ENCODE peak calls at places on chromosome 22, in six cellular contexts. C is HCT116, E is K562, K is H1, F is HepG2, Y is GM12878. B is an unnamed sample.

GRCh38 chr22:35961480-35961902 is 67.1 kb downstream of the RBFOX2 start:
- DNase-seq in C (no peak), E (no peak), K (peak; percentile 59), F (no peak), Y (no peak), B (peak; percentile 85)

GRCh38 chr22:40572976-40573375 is 63.5 kb downstream of the MRTFA start:
- DNase-seq in C (no peak), E (no peak), K (no peak), F (no peak), Y (no peak), B (no peak)

GRCh38 chr22:41479671-41480396 is 10.9 kb downstream of the ACO2 start:
- DNase-seq in C (no peak), E (no peak), K (peak; percentile 61), F (no peak), Y (no peak), B (no peak)

GRCh38 chr22:27795053-27795452 is 6.5 kb downstream of the MN1 start:
- DNase-seq in C (no peak), E (no peak), K (no peak), F (no peak), Y (no peak), B (no peak)

GRCh38 chr22:42269407-42270177 is 861 bp downstream of the TCF20 start:
- DNase-seq in C (peak; percentile 48), E (peak; percentile 71), K (peak; percentile 84), F (peak; percentile 67), Y (no peak), B (no peak)

GRCh38 chr22:43449205-43449830 is 37.5 kb downstream of the MPPED1 start:
- DNase-seq in C (no peak), E (peak; percentile 70), K (no peak), F (no peak), Y (no peak), B (no peak)

GRCh38 chr22:29061773-29062172 is at the start of gene C22orf31:
- DNase-seq in C (no peak), E (no peak), K (no peak), F (no peak), Y (no peak), B (no peak)

GRCh38 chr22:24977370-24978230 is 25.1 kb downstream of the KIAA1671 start:
- DNase-seq in C (no peak), E (no peak), K (peak; percentile 57), F (no peak), Y (no peak), B (no peak)

GRCh38 chr22:17191163-17191562 is 28.1 kb downstream of the ADA2 start:
- DNase-seq in C (no peak), E (no peak), K (no peak), F (no peak), Y (no peak), B (no peak)

GRCh38 chr22:19872779-19873137 is 18.1 kb upstream of the GNB1L start:
- DNase-seq in C (no peak), E (no peak), K (peak; percentile 51), F (no peak), Y (no peak), B (no peak)

GRCh38 chr22:25357056-25357455 is 137.6 kb downstream of the CRYBB2 start:
- DNase-seq in C (no peak), E (no peak), K (no peak), F (no peak), Y (no peak), B (no peak)

GRCh38 chr22:19331474-19331873 is 40.0 kb upstream of the CLTCL1 start:
- DNase-seq in C (no peak), E (no peak), K (no peak), F (no peak), Y (no peak), B (no peak)

DNA sequence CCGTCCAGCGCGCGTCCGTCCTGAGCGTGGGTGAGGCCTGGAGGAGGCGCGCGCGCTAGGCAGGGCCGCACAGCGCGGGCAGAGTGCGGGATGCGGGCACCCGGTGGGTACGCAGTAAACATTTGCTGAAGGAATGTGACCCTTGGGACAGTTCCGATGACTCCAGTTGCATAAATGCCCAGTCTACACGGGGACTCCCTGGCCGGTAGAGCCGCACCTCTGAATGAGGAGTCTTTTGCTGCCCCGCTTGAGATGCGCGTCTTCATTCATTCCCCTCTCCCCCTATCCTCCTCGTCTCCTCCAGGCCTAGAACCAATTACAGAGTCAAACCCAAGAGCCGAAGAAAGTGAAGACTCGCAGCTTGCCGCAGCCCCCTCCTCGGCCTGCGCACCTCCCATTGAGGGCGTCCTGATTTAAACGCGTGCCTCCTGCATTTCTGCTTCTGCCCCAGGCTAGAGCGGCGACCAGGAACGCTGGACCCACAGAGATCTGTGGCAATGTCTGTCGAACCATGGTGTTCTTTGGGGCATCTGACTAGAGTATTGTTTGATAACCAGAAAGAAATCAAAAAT is 731 bp upstream of the CHKB start:
- DNase-seq in C (no peak), E (no peak), K (no peak), F (peak; percentile 18), Y (no peak), B (no peak)
- H3K27me3 ChIP-seq in C (no peaks in the 10 kb centered on the region), E (no peaks in the 10 kb centered on the region), K (no peaks in the 10 kb centered on the region), F (no peaks in the 10 kb centered on the region), Y (no peaks in the 10 kb centered on the region), B (no peaks in the 10 kb centered on the region)

GRCh38 chr22:39408173-39408572 is 8.6 kb downstream of the TAB1 start:
- DNase-seq in C (no peak), E (no peak), K (no peak), F (no peak), Y (no peak), B (no peak)
- TF ChIP-seq ZNF274 in C (no peak), E (no peak), K (no peak), F (no peak), Y (no peak), B (no peak)

GRCh38 chr22:22573047-22573889 is 14.2 kb upstream of the PRAME start:
- DNase-seq in C (no peak), E (no peak), K (no peak), F (no peak), Y (no peak), B (no peak)
- H3K27me3 ChIP-seq in C (peaks cover 10% of the 10 kb centered on the region), E (peaks cover 62% of the 10 kb centered on the region), K (peaks cover 28% of the 10 kb centered on the region), F (peaks cover 1% of the 10 kb centered on the region), Y (no peaks in the 10 kb centered on the region), B (peaks cover 98% of the 10 kb centered on the region)

GRCh38 chr22:45201678-45202332 is 38.1 kb downstream of the NUP50 start:
- DNase-seq in C (no peak), E (no peak), K (peak; percentile 37), F (no peak), Y (no peak), B (no peak)
- TF ChIP-seq ZNF274 in C (no peak), E (no peak), K (no peak), F (no peak), Y (no peak), B (no peak)

B was measured in NT2/D1.